ENCODE peak calls at places on chromosomes 7 and 10, in ten cellular contexts. L, J, K, R, X, P, S, A, O and Z are unnamed samples.

GRCh38 chr10:35834916-35835499 is 192.9 kb upstream of the FZD8 start:
- DNase-seq in L (no peak), J (no peak), K (no peak), R (no peak), X (no peak), P (no peak), S (no peak), A (no peak), O (no peak), Z (no peak)

GRCh38 chr10:6878067-6878412 is 298.0 kb upstream of the PRKCQ start:
- DNase-seq in L (no peak), J (no peak), K (no peak), R (no peak), X (no peak), P (no peak), S (no peak), A (no peak), O (no peak), Z (no peak)

GRCh38 chr7:43454936-43455518 is 127.9 kb upstream of the STK17A start:
- DNase-seq in L (peak), J (no peak), K (peak), R (no peak), X (peak), P (peak), S (no peak), A (no peak), O (peak), Z (no peak)

GRCh38 chr10:117684211-117684610 is 141.7 kb downstream of the EMX2 start:
- DNase-seq in L (no peak), J (no peak), K (no peak), R (no peak), X (no peak), P (no peak), S (no peak), A (no peak), O (no peak), Z (no peak)

GRCh38 chr7:96734343-96734742 is 24.7 kb upstream of the SEM1 start:
- DNase-seq in L (no peak), J (no peak), K (no peak), R (no peak), X (no peak), P (no peak), S (no peak), A (no peak), O (no peak), Z (no peak)

GRCh38 chr10:287814-288213 is 152.6 kb downstream of the ZMYND11 start:
- DNase-seq in L (no peak), J (no peak), K (no peak), R (no peak), X (no peak), P (no peak), S (no peak), A (no peak), O (peak), Z (no peak)

GRCh38 chr7:151865070-151865670 is 11.7 kb downstream of the PRKAG2 start:
- DNase-seq in L (no peak), J (no peak), K (no peak), R (no peak), X (no peak), P (no peak), S (peak), A (no peak), O (no peak), Z (no peak)

GRCh38 chr7:114073711-114074110 is 154.9 kb upstream of the PPP1R3A start:
- DNase-seq in L (no peak), J (no peak), K (peak), R (no peak), X (no peak), P (peak), S (no peak), A (no peak), O (no peak), Z (no peak)

GRCh38 chr7:32079530-32079929 is 9.3 kb upstream of the PDE1C start:
- DNase-seq in L (no peak), J (no peak), K (no peak), R (no peak), X (no peak), P (no peak), S (no peak), A (no peak), O (no peak), Z (no peak)

GRCh38 chr10:110373857-110374654 is 69.3 kb upstream of the SMNDC1 start:
- DNase-seq in L (no peak), J (no peak), K (no peak), R (no peak), X (no peak), P (no peak), S (no peak), A (no peak), O (no peak), Z (no peak)

GRCh38 chr7:12207046-12207445 is 4.0 kb upstream of the TMEM106B start:
- DNase-seq in L (no peak), J (no peak), K (no peak), R (no peak), X (no peak), P (no peak), S (no peak), A (no peak), O (peak), Z (peak)

GRCh38 chr7:17415955-17416354 is 117.5 kb downstream of the AHR start:
- DNase-seq in L (no peak), J (no peak), K (no peak), R (no peak), X (no peak), P (no peak), S (no peak), A (no peak), O (no peak), Z (no peak)

GRCh38 chr7:132424277-132424676 is 152.0 kb downstream of the PLXNA4 start:
- DNase-seq in L (no peak), J (no peak), K (no peak), R (no peak), X (no peak), P (no peak), S (no peak), A (no peak), O (no peak), Z (no peak)

GRCh38 chr10:22333667-22334282 is 11.5 kb upstream of the SPAG6 start:
- DNase-seq in L (no peak), J (no peak), K (no peak), R (no peak), X (no peak), P (no peak), S (no peak), A (no peak), O (no peak), Z (no peak)

GRCh38 chr7:115676080-115676479 is 354.5 kb downstream of the TFEC start:
- DNase-seq in L (no peak), J (no peak), K (no peak), R (peak), X (no peak), P (peak), S (no peak), A (no peak), O (peak), Z (peak)

GRCh38 chr7:99386584-99387238 is 12.2 kb downstream of the ARPC1B start:
- DNase-seq in L (peak), J (no peak), K (peak), R (no peak), X (peak), P (peak), S (no peak), A (no peak), O (peak), Z (no peak)

GRCh38 chr7:151038951-151039849 is 9.1 kb upstream of the ASIC3 start:
- DNase-seq in L (no peak), J (peak), K (peak), R (peak), X (no peak), P (peak), S (peak), A (peak), O (peak), Z (peak)

GRCh38 chr10:130555411-130555750 is 419.2 kb downstream of the GLRX3 start:
- DNase-seq in L (no peak), J (no peak), K (no peak), R (no peak), X (no peak), P (no peak), S (no peak), A (no peak), O (no peak), Z (no peak)

GRCh38 chr7:7688310-7688709 is 30.1 kb downstream of the RPA3 start:
- DNase-seq in L (no peak), J (no peak), K (no peak), R (no peak), X (no peak), P (no peak), S (no peak), A (no peak), O (no peak), Z (no peak)

GRCh38 chr7:27032843-27033242 is 63.0 kb downstream of the HOXA1 start:
- DNase-seq in L (no peak), J (no peak), K (no peak), R (no peak), X (no peak), P (peak), S (no peak), A (no peak), O (no peak), Z (no peak)

GRCh38 chr7:143214789-143215679 is 6.8 kb upstream of the TAS2R40 start:
- DNase-seq in L (peak), J (peak), K (peak), R (peak), X (peak), P (peak), S (peak), A (peak), O (peak), Z (peak)

GRCh38 chr7:105877736-105878135 is 1.3 kb upstream of the ATXN7L1 start:
- DNase-seq in L (no peak), J (no peak), K (no peak), R (no peak), X (no peak), P (peak), S (no peak), A (no peak), O (no peak), Z (no peak)

GRCh38 chr10:33441561-33441960 is 107.1 kb upstream of the NRP1 start:
- DNase-seq in L (no peak), J (no peak), K (peak), R (no peak), X (no peak), P (peak), S (no peak), A (no peak), O (peak), Z (no peak)

GRCh38 chr10:8349610-8350249 is 295.2 kb downstream of the GATA3 start:
- DNase-seq in L (no peak), J (no peak), K (no peak), R (no peak), X (no peak), P (no peak), S (no peak), A (no peak), O (no peak), Z (no peak)